ENCODE peak calls at places on chromosome 21, in six cellular contexts. L, G, M, Z, N and T are unnamed samples.

GRCh38 chr21:35853321-35853922 is 206.9 kb downstream of the SETD4 start:
- DNase-seq in L (no peak), G (no peak), M (no peak), Z (no peak), N (no peak), T (peak)

GRCh38 chr21:46667191-46667734 is 31.8 kb downstream of the PRMT2 start:
- DNase-seq in L (peak), G (no peak), M (no peak), Z (peak), N (no peak), T (no peak)

GRCh38 chr21:35020902-35021301 is 28.2 kb downstream of the RUNX1 start:
- DNase-seq in L (no peak), G (no peak), M (no peak), Z (no peak), N (no peak), T (peak)

GRCh38 chr21:34822957-34823356 is 154.2 kb downstream of the CLIC6 start:
- DNase-seq in L (peak), G (no peak), M (no peak), Z (no peak), N (no peak), T (peak)

GRCh38 chr21:33300701-33301631 is 23.8 kb upstream of the IFNAR1 start:
- DNase-seq in L (peak), G (no peak), M (peak), Z (no peak), N (no peak), T (no peak)

GRCh38 chr21:44836666-44837471 is 19.0 kb upstream of the SUMO3 start:
- DNase-seq in L (peak), G (peak), M (no peak), Z (peak), N (no peak), T (no peak)

GRCh38 chr21:34926784-34927548 is 122.1 kb downstream of the RUNX1 start:
- DNase-seq in L (peak), G (no peak), M (no peak), Z (no peak), N (no peak), T (no peak)

GRCh38 chr21:27694667-27695066 is 727.8 kb upstream of the ADAMTS5 start:
- DNase-seq in L (no peak), G (no peak), M (no peak), Z (no peak), N (no peak), T (no peak)

GRCh38 chr21:42973309-42973990 is 912 bp upstream of the PKNOX1 start:
- DNase-seq in L (no peak), G (peak), M (no peak), Z (no peak), N (no peak), T (no peak)

GRCh38 chr21:21373969-21374368 is 375.8 kb downstream of the NCAM2 start:
- DNase-seq in L (peak), G (no peak), M (no peak), Z (no peak), N (no peak), T (no peak)

GRCh38 chr21:41361786-41362604 is at the start of gene MX2:
- DNase-seq in L (peak), G (no peak), M (no peak), Z (peak), N (peak), T (no peak)

GRCh38 chr21:45228171-45228641 is 59.5 kb downstream of the POFUT2 start:
- DNase-seq in L (peak), G (no peak), M (no peak), Z (peak), N (peak), T (peak)

GRCh38 chr21:33813832-33814231 is 101.8 kb downstream of the ATP5PO start:
- DNase-seq in L (no peak), G (no peak), M (no peak), Z (no peak), N (no peak), T (no peak)

GRCh38 chr21:24023402-24023801 is 1583.9 kb downstream of the MRPL39 start:
- DNase-seq in L (no peak), G (no peak), M (peak), Z (no peak), N (no peak), T (no peak)

GRCh38 chr21:28832013-28832714 is 160.5 kb downstream of the LTN1 start:
- DNase-seq in L (peak), G (no peak), M (no peak), Z (no peak), N (no peak), T (no peak)

GRCh38 chr21:42294273-42294880 is 20.8 kb downstream of the TFF3 start:
- DNase-seq in L (no peak), G (no peak), M (no peak), Z (no peak), N (no peak), T (no peak)

GRCh38 chr21:39088831-39089380 is 94.3 kb downstream of the PSMG1 start:
- DNase-seq in L (peak), G (no peak), M (no peak), Z (no peak), N (no peak), T (peak)

GRCh38 chr21:43603230-43603626 is 56.1 kb downstream of the HSF2BP start:
- DNase-seq in L (no peak), G (no peak), M (no peak), Z (no peak), N (no peak), T (no peak)

GRCh38 chr21:17050156-17050555 is 462.7 kb upstream of the CXADR start:
- DNase-seq in L (no peak), G (no peak), M (no peak), Z (no peak), N (no peak), T (no peak)

GRCh38 chr21:33308586-33309490 is 15.9 kb upstream of the IFNAR1 start:
- DNase-seq in L (peak), G (no peak), M (peak), Z (no peak), N (no peak), T (no peak)

GRCh38 chr21:41695513-41695912 is 71.3 kb downstream of the RIPK4 start:
- DNase-seq in L (no peak), G (no peak), M (peak), Z (no peak), N (no peak), T (no peak)

GRCh38 chr21:37645848-37646247 is 270.4 kb downstream of the KCNJ6 start:
- DNase-seq in L (no peak), G (no peak), M (no peak), Z (no peak), N (no peak), T (no peak)

GRCh38 chr21:33836408-33836807 is 79.2 kb downstream of the ATP5PO start:
- DNase-seq in L (no peak), G (no peak), M (no peak), Z (no peak), N (no peak), T (no peak)

GRCh38 chr21:29029524-29029923 is 5.1 kb downstream of the USP16 start:
- DNase-seq in L (no peak), G (no peak), M (no peak), Z (no peak), N (no peak), T (no peak)

GRCh38 chr21:36052860-36053766 is 7.2 kb downstream of the SETD4 start:
- DNase-seq in L (no peak), G (no peak), M (no peak), Z (no peak), N (no peak), T (no peak)

GRCh38 chr21:15144026-15144425 is 79.2 kb upstream of the NRIP1 start:
- DNase-seq in L (no peak), G (no peak), M (no peak), Z (no peak), N (no peak), T (no peak)

GRCh38 chr21:45866473-45867010 is 115.0 kb upstream of the COL6A1 start:
- DNase-seq in L (no peak), G (no peak), M (no peak), Z (no peak), N (no peak), T (no peak)

GRCh38 chr21:37475186-37475868 is 108.8 kb downstream of the DYRK1A start:
- DNase-seq in L (no peak), G (no peak), M (no peak), Z (no peak), N (no peak), T (no peak)

GRCh38 chr21:42857216-42857615 is 22.1 kb downstream of the WDR4 start:
- DNase-seq in L (no peak), G (no peak), M (no peak), Z (no peak), N (no peak), T (no peak)

GRCh38 chr21:27219068-27219467 is 252.2 kb upstream of the ADAMTS5 start:
- DNase-seq in L (peak), G (no peak), M (no peak), Z (no peak), N (no peak), T (no peak)